ENCODE peak calls at places on chromosome 2, in nine cellular contexts. One of them, this sample, is unnamed.

GRCh38 chr2:28423856-28424605 is 31.4 kb downstream of the FOSL2 start:
- DNase-seq in WERI-Rb-1: no peak
- DNase-seq in neural progenitor cell: no peak
- DNase-seq in hepatocyte: no peak
- DNase-seq in uterus: no peak
- DNase-seq in CD8-positive, alpha-beta memory T cell: peak
- DNase-seq in osteoblast: no peak
- DNase-seq in IMR-90: peak
- DNase-seq in stomach: peak
- DNase-seq in this sample: no peak

GRCh38 chr2:181570833-181571661 is 85.9 kb downstream of the CERKL start:
- DNase-seq in WERI-Rb-1: no peak
- DNase-seq in neural progenitor cell: no peak
- DNase-seq in hepatocyte: no peak
- DNase-seq in uterus: no peak
- DNase-seq in CD8-positive, alpha-beta memory T cell: no peak
- DNase-seq in osteoblast: peak
- DNase-seq in IMR-90: peak
- DNase-seq in stomach: no peak
- DNase-seq in this sample: no peak

GRCh38 chr2:79512442-79513401 is at the start of gene CTNNA2:
- DNase-seq in WERI-Rb-1: peak
- DNase-seq in neural progenitor cell: peak
- DNase-seq in hepatocyte: peak
- DNase-seq in uterus: no peak
- DNase-seq in CD8-positive, alpha-beta memory T cell: no peak
- DNase-seq in osteoblast: peak
- DNase-seq in IMR-90: no peak
- DNase-seq in stomach: peak
- DNase-seq in this sample: no peak

GRCh38 chr2:232960862-232961261 is 52.2 kb downstream of the NGEF start:
- DNase-seq in WERI-Rb-1: no peak
- DNase-seq in neural progenitor cell: no peak
- DNase-seq in hepatocyte: no peak
- DNase-seq in uterus: no peak
- DNase-seq in CD8-positive, alpha-beta memory T cell: no peak
- DNase-seq in osteoblast: no peak
- DNase-seq in IMR-90: no peak
- DNase-seq in stomach: no peak
- DNase-seq in this sample: no peak

GRCh38 chr2:161178756-161179155 is 18.5 kb downstream of the TANK start:
- DNase-seq in WERI-Rb-1: no peak
- DNase-seq in neural progenitor cell: no peak
- DNase-seq in hepatocyte: no peak
- DNase-seq in uterus: no peak
- DNase-seq in CD8-positive, alpha-beta memory T cell: no peak
- DNase-seq in osteoblast: peak
- DNase-seq in IMR-90: no peak
- DNase-seq in stomach: no peak
- DNase-seq in this sample: no peak

GRCh38 chr2:159875083-159875482 is 77.1 kb upstream of the CD302 start:
- DNase-seq in WERI-Rb-1: no peak
- DNase-seq in neural progenitor cell: no peak
- DNase-seq in hepatocyte: no peak
- DNase-seq in uterus: no peak
- DNase-seq in CD8-positive, alpha-beta memory T cell: no peak
- DNase-seq in osteoblast: no peak
- DNase-seq in IMR-90: no peak
- DNase-seq in stomach: no peak
- DNase-seq in this sample: no peak

GRCh38 chr2:230701308-230701707 is 11.3 kb upstream of the CAB39 start:
- DNase-seq in WERI-Rb-1: no peak
- DNase-seq in neural progenitor cell: no peak
- DNase-seq in hepatocyte: no peak
- DNase-seq in uterus: no peak
- DNase-seq in CD8-positive, alpha-beta memory T cell: no peak
- DNase-seq in osteoblast: no peak
- DNase-seq in IMR-90: no peak
- DNase-seq in stomach: no peak
- DNase-seq in this sample: no peak

GRCh38 chr2:61253136-61253535 is 91.1 kb downstream of the C2orf74 start:
- DNase-seq in WERI-Rb-1: no peak
- DNase-seq in neural progenitor cell: no peak
- DNase-seq in hepatocyte: no peak
- DNase-seq in uterus: no peak
- DNase-seq in CD8-positive, alpha-beta memory T cell: no peak
- DNase-seq in osteoblast: peak
- DNase-seq in IMR-90: peak
- DNase-seq in stomach: no peak
- DNase-seq in this sample: no peak

GRCh38 chr2:86068098-86069047 is 37.3 kb downstream of the POLR1A start:
- DNase-seq in WERI-Rb-1: no peak
- DNase-seq in neural progenitor cell: no peak
- DNase-seq in hepatocyte: no peak
- DNase-seq in uterus: no peak
- DNase-seq in CD8-positive, alpha-beta memory T cell: peak
- DNase-seq in osteoblast: no peak
- DNase-seq in IMR-90: peak
- DNase-seq in stomach: no peak
- DNase-seq in this sample: no peak

GRCh38 chr2:101948625-101949150 is 43.1 kb upstream of the IL1R2 start:
- DNase-seq in WERI-Rb-1: no peak
- DNase-seq in neural progenitor cell: no peak
- DNase-seq in hepatocyte: no peak
- DNase-seq in uterus: no peak
- DNase-seq in CD8-positive, alpha-beta memory T cell: no peak
- DNase-seq in osteoblast: no peak
- DNase-seq in IMR-90: no peak
- DNase-seq in stomach: no peak
- DNase-seq in this sample: no peak

GRCh38 chr2:184877909-184878308 is 279.6 kb downstream of the ZNF804A start:
- DNase-seq in WERI-Rb-1: no peak
- DNase-seq in neural progenitor cell: no peak
- DNase-seq in hepatocyte: no peak
- DNase-seq in uterus: no peak
- DNase-seq in CD8-positive, alpha-beta memory T cell: no peak
- DNase-seq in osteoblast: no peak
- DNase-seq in IMR-90: no peak
- DNase-seq in stomach: no peak
- DNase-seq in this sample: no peak

GRCh38 chr2:17975401-17975800 is 96.9 kb downstream of the KCNS3 start:
- DNase-seq in WERI-Rb-1: no peak
- DNase-seq in neural progenitor cell: no peak
- DNase-seq in hepatocyte: no peak
- DNase-seq in uterus: no peak
- DNase-seq in CD8-positive, alpha-beta memory T cell: no peak
- DNase-seq in osteoblast: no peak
- DNase-seq in IMR-90: no peak
- DNase-seq in stomach: no peak
- DNase-seq in this sample: no peak

GRCh38 chr2:17981936-17982335 is 103.5 kb downstream of the KCNS3 start:
- DNase-seq in WERI-Rb-1: no peak
- DNase-seq in neural progenitor cell: no peak
- DNase-seq in hepatocyte: no peak
- DNase-seq in uterus: no peak
- DNase-seq in CD8-positive, alpha-beta memory T cell: no peak
- DNase-seq in osteoblast: no peak
- DNase-seq in IMR-90: no peak
- DNase-seq in stomach: no peak
- DNase-seq in this sample: no peak

GRCh38 chr2:17976871-17977746 is 98.6 kb downstream of the KCNS3 start:
- DNase-seq in WERI-Rb-1: no peak
- DNase-seq in neural progenitor cell: no peak
- DNase-seq in hepatocyte: peak
- DNase-seq in uterus: peak
- DNase-seq in CD8-positive, alpha-beta memory T cell: no peak
- DNase-seq in osteoblast: peak
- DNase-seq in IMR-90: peak
- DNase-seq in stomach: no peak
- DNase-seq in this sample: peak

DNA sequence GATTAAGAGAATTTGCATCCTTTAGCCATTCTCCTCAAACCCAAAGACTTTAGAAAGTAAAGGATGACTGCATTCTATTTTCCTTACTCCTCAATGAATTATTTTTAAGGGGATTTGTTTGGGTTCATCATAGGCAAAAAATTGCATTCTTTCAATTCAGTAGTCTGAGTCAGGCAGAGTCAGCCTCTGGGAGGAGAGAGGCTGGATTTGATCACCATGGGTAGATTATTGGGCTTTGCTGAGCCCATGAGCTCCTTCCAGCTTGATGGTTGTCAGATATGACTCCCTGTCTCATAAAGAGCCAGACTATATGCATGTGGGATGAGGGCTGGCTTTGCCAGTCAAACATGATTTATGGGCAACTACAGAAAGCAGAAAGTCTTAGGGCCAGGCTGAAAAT is 101.2 kb downstream of the KCNS3 start:
- DNase-seq in WERI-Rb-1: no peak
- DNase-seq in neural progenitor cell: no peak
- DNase-seq in hepatocyte: no peak
- DNase-seq in uterus: no peak
- DNase-seq in CD8-positive, alpha-beta memory T cell: no peak
- DNase-seq in osteoblast: peak
- DNase-seq in IMR-90: peak
- DNase-seq in stomach: no peak
- DNase-seq in this sample: no peak
- H3K27ac ChIP-seq in WERI-Rb-1: no peak
- H3K27ac ChIP-seq in neural progenitor cell: no peak
- H3K27ac ChIP-seq in hepatocyte: no peak
- H3K27ac ChIP-seq in uterus: no peak
- H3K27ac ChIP-seq in CD8-positive, alpha-beta memory T cell: no peak
- H3K27ac ChIP-seq in osteoblast: peak
- H3K27ac ChIP-seq in IMR-90: no peak
- H3K27ac ChIP-seq in stomach: no peak
- H3K27ac ChIP-seq in this sample: no peak

GRCh38 chr2:66301073-66301766 is 133.7 kb upstream of the MEIS1 start:
- DNase-seq in WERI-Rb-1: no peak
- DNase-seq in neural progenitor cell: no peak
- DNase-seq in hepatocyte: no peak
- DNase-seq in uterus: peak
- DNase-seq in CD8-positive, alpha-beta memory T cell: no peak
- DNase-seq in osteoblast: no peak
- DNase-seq in IMR-90: peak
- DNase-seq in stomach: no peak
- DNase-seq in this sample: peak
- H3K27ac ChIP-seq in WERI-Rb-1: no peak
- H3K27ac ChIP-seq in neural progenitor cell: no peak
- H3K27ac ChIP-seq in hepatocyte: no peak
- H3K27ac ChIP-seq in uterus: peak
- H3K27ac ChIP-seq in CD8-positive, alpha-beta memory T cell: no peak
- H3K27ac ChIP-seq in osteoblast: no peak
- H3K27ac ChIP-seq in IMR-90: no peak
- H3K27ac ChIP-seq in stomach: no peak
- H3K27ac ChIP-seq in this sample: peak

GRCh38 chr2:27050281-27050995 is 1.0 kb upstream of the AGBL5 start:
- DNase-seq in WERI-Rb-1: peak
- DNase-seq in neural progenitor cell: peak
- DNase-seq in hepatocyte: peak
- DNase-seq in uterus: peak
- DNase-seq in CD8-positive, alpha-beta memory T cell: peak
- DNase-seq in osteoblast: peak
- DNase-seq in IMR-90: peak
- DNase-seq in stomach: peak
- DNase-seq in this sample: peak

GRCh38 chr2:27053321-27053720 is 1.9 kb downstream of the AGBL5 start:
- DNase-seq in WERI-Rb-1: no peak
- DNase-seq in neural progenitor cell: no peak
- DNase-seq in hepatocyte: no peak
- DNase-seq in uterus: no peak
- DNase-seq in CD8-positive, alpha-beta memory T cell: no peak
- DNase-seq in osteoblast: no peak
- DNase-seq in IMR-90: no peak
- DNase-seq in stomach: no peak
- DNase-seq in this sample: no peak

GRCh38 chr2:27050996-27051901 is at the start of gene AGBL5:
- DNase-seq in WERI-Rb-1: peak
- DNase-seq in neural progenitor cell: peak
- DNase-seq in hepatocyte: peak
- DNase-seq in uterus: peak
- DNase-seq in CD8-positive, alpha-beta memory T cell: peak
- DNase-seq in osteoblast: peak
- DNase-seq in IMR-90: peak
- DNase-seq in stomach: peak
- DNase-seq in this sample: peak

GRCh38 chr2:27051902-27052645 is 606 bp downstream of the AGBL5 start:
- DNase-seq in WERI-Rb-1: peak
- DNase-seq in neural progenitor cell: peak
- DNase-seq in hepatocyte: peak
- DNase-seq in uterus: no peak
- DNase-seq in CD8-positive, alpha-beta memory T cell: no peak
- DNase-seq in osteoblast: peak
- DNase-seq in IMR-90: no peak
- DNase-seq in stomach: peak
- DNase-seq in this sample: peak

GRCh38 chr2:27049422-27050280 is 1.8 kb upstream of the AGBL5 start:
- DNase-seq in WERI-Rb-1: peak
- DNase-seq in neural progenitor cell: no peak
- DNase-seq in hepatocyte: peak
- DNase-seq in uterus: peak
- DNase-seq in CD8-positive, alpha-beta memory T cell: peak
- DNase-seq in osteoblast: peak
- DNase-seq in IMR-90: no peak
- DNase-seq in stomach: no peak
- DNase-seq in this sample: no peak
- H3K27ac ChIP-seq in WERI-Rb-1: peak
- H3K27ac ChIP-seq in neural progenitor cell: peak
- H3K27ac ChIP-seq in hepatocyte: peak
- H3K27ac ChIP-seq in uterus: peak
- H3K27ac ChIP-seq in CD8-positive, alpha-beta memory T cell: peak
- H3K27ac ChIP-seq in osteoblast: peak
- H3K27ac ChIP-seq in IMR-90: peak
- H3K27ac ChIP-seq in stomach: peak
- H3K27ac ChIP-seq in this sample: peak

DNA sequence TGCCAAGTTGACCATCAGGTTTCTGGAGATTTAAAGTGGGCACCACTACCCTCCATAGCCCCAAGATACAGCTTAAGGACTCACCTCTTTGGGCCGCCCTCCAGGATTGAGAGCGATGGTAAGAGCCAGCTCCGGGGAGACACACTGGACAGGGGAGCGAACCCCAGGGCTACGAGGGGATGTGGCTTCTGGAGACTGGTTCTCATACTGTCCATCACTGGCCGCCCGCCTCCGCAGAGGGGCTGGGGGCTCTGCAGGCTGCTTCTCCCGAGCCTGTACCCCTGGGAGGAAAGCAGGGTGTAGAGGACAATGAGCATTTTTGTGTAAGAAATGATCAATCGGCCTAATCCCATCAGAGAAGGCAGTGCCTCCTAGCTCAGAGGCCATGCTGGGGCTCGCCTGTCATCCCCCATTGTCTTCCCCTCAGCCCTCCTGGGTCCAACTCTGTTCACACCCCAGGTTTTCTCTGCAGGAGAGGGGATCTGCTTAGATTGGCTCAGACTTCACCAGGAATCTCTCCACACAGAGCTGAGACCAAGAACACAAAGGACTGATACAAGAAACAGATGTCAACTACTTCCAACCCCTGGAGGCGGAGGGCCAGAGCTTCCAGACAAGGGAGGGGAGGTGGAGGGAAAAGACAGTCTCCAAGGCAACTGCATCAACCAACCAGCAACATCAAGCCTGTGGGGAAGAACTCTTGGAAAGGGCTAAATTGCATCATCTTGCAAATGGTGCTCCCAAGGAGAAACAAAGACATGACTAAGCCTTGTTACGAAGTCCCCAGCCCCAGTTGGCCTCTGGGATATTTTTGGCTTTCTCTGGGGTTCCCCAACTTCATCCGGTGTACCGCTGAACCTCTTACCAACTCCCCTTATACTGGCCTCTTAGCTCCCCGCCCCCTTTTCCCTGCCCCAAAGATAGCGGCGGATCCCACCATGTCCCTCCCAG is 166.6 kb downstream of the TNS1 start:
- DNase-seq in WERI-Rb-1: no peak
- DNase-seq in neural progenitor cell: peak
- DNase-seq in hepatocyte: peak
- DNase-seq in uterus: peak
- DNase-seq in CD8-positive, alpha-beta memory T cell: no peak
- DNase-seq in osteoblast: peak
- DNase-seq in IMR-90: peak
- DNase-seq in stomach: no peak
- DNase-seq in this sample: peak
- H3K27ac ChIP-seq in WERI-Rb-1: no peak
- H3K27ac ChIP-seq in neural progenitor cell: no peak
- H3K27ac ChIP-seq in hepatocyte: peak
- H3K27ac ChIP-seq in uterus: peak
- H3K27ac ChIP-seq in CD8-positive, alpha-beta memory T cell: no peak
- H3K27ac ChIP-seq in osteoblast: peak
- H3K27ac ChIP-seq in IMR-90: peak
- H3K27ac ChIP-seq in stomach: peak
- H3K27ac ChIP-seq in this sample: peak

This sample was measured in left ventricle myocardium inferior.